ENCODE peak calls at places on chromosomes 1 and 21, in nine cellular contexts. Y, R, I, K, Q, X, F, O and C are unnamed samples.

GRCh38 chr1:20618550-20618949 is 14.7 kb upstream of the PINK1 start:
- DNase-seq in Y (no peak), R (no peak), I (no peak), K (no peak), Q (no peak), X (no peak), F (no peak), O (no peak), C (no peak)

GRCh38 chr1:35111106-35111505 is 31.9 kb downstream of the ZMYM1 start:
- DNase-seq in Y (no peak), R (no peak), I (no peak), K (no peak), Q (no peak), X (no peak), F (no peak), O (no peak), C (peak; percentile 85)

GRCh38 chr1:226825037-226825745 is 45.2 kb upstream of the PSEN2 start:
- DNase-seq in Y (no peak), R (no peak), I (peak; percentile 58), K (no peak), Q (no peak), X (no peak), F (no peak), O (no peak), C (no peak)

GRCh38 chr1:94067196-94067595 is 53.8 kb downstream of the ABCA4 start:
- DNase-seq in Y (no peak), R (no peak), I (no peak), K (no peak), Q (no peak), X (peak; percentile 95), F (no peak), O (no peak), C (peak; percentile 95)

GRCh38 chr1:2341706-2342383 is 49.5 kb downstream of the MORN1 start:
- DNase-seq in Y (no peak), R (no peak), I (no peak), K (no peak), Q (no peak), X (no peak), F (peak; percentile 21), O (no peak), C (no peak)

GRCh38 chr1:243819438-243819839 is 30.6 kb downstream of the AKT3 start:
- DNase-seq in Y (no peak), R (no peak), I (no peak), K (no peak), Q (no peak), X (no peak), F (no peak), O (no peak), C (no peak)

GRCh38 chr1:89952021-89952995 is 42.6 kb upstream of the ZNF326 start:
- DNase-seq in Y (no peak), R (no peak), I (no peak), K (no peak), Q (no peak), X (no peak), F (no peak), O (no peak), C (peak; percentile 49)

GRCh38 chr1:171868217-171868616 is 26.9 kb downstream of the DNM3 start:
- DNase-seq in Y (no peak), R (no peak), I (no peak), K (peak; percentile 5), Q (peak; percentile 21), X (peak; percentile 80), F (no peak), O (no peak), C (peak; percentile 26)

GRCh38 chr1:230794431-230794830 is 47.2 kb downstream of the CAPN9 start:
- DNase-seq in Y (no peak), R (no peak), I (no peak), K (no peak), Q (no peak), X (no peak), F (no peak), O (no peak), C (no peak)

GRCh38 chr1:50929376-50929958 is 30.6 kb downstream of the FAF1 start:
- DNase-seq in Y (no peak), R (peak; percentile 10), I (peak; percentile 27), K (no peak), Q (no peak), X (peak; percentile 52), F (no peak), O (no peak), C (peak; percentile 74)

GRCh38 chr1:244322181-244322580 is 129.5 kb downstream of the ADSS2 start:
- DNase-seq in Y (no peak), R (no peak), I (no peak), K (no peak), Q (no peak), X (no peak), F (no peak), O (no peak), C (peak; percentile 36)

GRCh38 chr21:44758141-44758561 is 43.5 kb downstream of the UBE2G2 start:
- DNase-seq in Y (no peak), R (no peak), I (no peak), K (no peak), Q (no peak), X (no peak), F (no peak), O (no peak), C (no peak)

GRCh38 chr21:15491100-15491499 is 238.7 kb upstream of the USP25 start:
- DNase-seq in Y (no peak), R (no peak), I (no peak), K (no peak), Q (no peak), X (no peak), F (no peak), O (no peak), C (no peak)

GRCh38 chr1:198201956-198202784 is 45.4 kb downstream of the NEK7 start:
- DNase-seq in Y (no peak), R (no peak), I (peak; percentile 76), K (no peak), Q (no peak), X (no peak), F (no peak), O (no peak), C (no peak)

GRCh38 chr1:223203694-223204093 is 60.6 kb upstream of the TLR5 start:
- DNase-seq in Y (no peak), R (no peak), I (no peak), K (no peak), Q (no peak), X (no peak), F (no peak), O (no peak), C (no peak)

GRCh38 chr1:240635466-240636256 is 23.7 kb upstream of the GREM2 start:
- DNase-seq in Y (no peak), R (peak; percentile 59), I (no peak), K (no peak), Q (no peak), X (no peak), F (no peak), O (no peak), C (no peak)

GRCh38 chr1:236516929-236517704 is 6.7 kb upstream of the LGALS8 start:
- DNase-seq in Y (no peak), R (no peak), I (no peak), K (no peak), Q (no peak), X (no peak), F (no peak), O (no peak), C (peak; percentile 92)

GRCh38 chr21:41678016-41678935 is 88.6 kb downstream of the RIPK4 start:
- DNase-seq in Y (no peak), R (no peak), I (no peak), K (no peak), Q (peak; percentile 80), X (no peak), F (no peak), O (no peak), C (no peak)

GRCh38 chr1:3632716-3633343 is 8.0 kb downstream of the TPRG1L start:
- DNase-seq in Y (no peak), R (no peak), I (no peak), K (no peak), Q (no peak), X (no peak), F (peak; percentile 22), O (no peak), C (no peak)

GRCh38 chr21:32392299-32392879 is 423 bp downstream of the URB1 start:
- DNase-seq in Y (no peak), R (no peak), I (peak; percentile 32), K (no peak), Q (no peak), X (peak; percentile 44), F (no peak), O (no peak), C (peak; percentile 43)

GRCh38 chr1:7640920-7641319 is 130.2 kb upstream of the VAMP3 start:
- DNase-seq in Y (no peak), R (no peak), I (no peak), K (no peak), Q (no peak), X (no peak), F (no peak), O (no peak), C (no peak)

GRCh38 chr1:33433509-33434362 is 2.8 kb upstream of the PHC2 start:
- DNase-seq in Y (peak; percentile 86), R (peak; percentile 100), I (no peak), K (peak; percentile 57), Q (peak; percentile 57), X (peak; percentile 90), F (no peak), O (peak; percentile 67), C (peak; percentile 98)

GRCh38 chr1:208997726-208998312 is 585.7 kb upstream of the CAMK1G start:
- DNase-seq in Y (no peak), R (peak; percentile 10), I (peak; percentile 7), K (no peak), Q (no peak), X (peak; percentile 15), F (no peak), O (no peak), C (peak; percentile 11)
- TF ChIP-seq CTCF in Y (no peak), R (peak; percentile 55), I (no peak), K (peak; percentile 12), Q (no peak), X (peak; percentile 32), F (no peak), O (peak; percentile 25), C (peak; percentile 27)

GRCh38 chr1:163596541-163597258 is 274.9 kb downstream of the NUF2 start:
- DNase-seq in Y (no peak), R (no peak), I (no peak), K (no peak), Q (no peak), X (no peak), F (no peak), O (no peak), C (no peak)
- H3K4me3 ChIP-seq in Y (no peak overlapping the region), R (no peak overlapping the region), I (no peak overlapping the region), K (no peak overlapping the region), Q (no peak overlapping the region), X (no peak overlapping the region), F (no peak overlapping the region), O (no peak overlapping the region), C (no peak overlapping the region)

GRCh38 chr1:152519876-152520275 is 5.6 kb downstream of the CRCT1 start:
- DNase-seq in Y (no peak), R (no peak), I (no peak), K (no peak), Q (no peak), X (no peak), F (no peak), O (no peak), C (no peak)
- TF ChIP-seq CTCF in Y (no peak), R (no peak), I (no peak), K (no peak), Q (no peak), X (no peak), F (no peak), O (no peak), C (no peak)

DNA sequence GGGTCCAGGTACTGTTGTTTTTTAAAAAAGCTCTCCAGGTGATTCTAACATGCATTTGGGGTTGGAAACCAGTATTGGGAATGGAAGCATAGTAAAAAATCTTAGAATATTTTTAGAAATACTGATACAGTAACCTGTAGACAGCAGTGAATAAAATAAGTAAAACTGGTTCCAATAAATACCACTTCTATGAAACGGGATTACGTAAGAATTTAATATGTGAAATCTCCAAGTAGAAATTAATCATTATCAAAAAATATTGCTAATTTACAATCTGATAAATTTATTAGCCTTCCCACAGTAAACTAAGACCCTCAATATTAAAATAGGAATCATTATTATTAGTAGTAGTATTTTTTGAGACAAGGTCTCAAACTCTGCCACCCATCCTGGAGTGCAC is 177.5 kb downstream of the COP1 start:
- DNase-seq in Y (no peak), R (no peak), I (no peak), K (no peak), Q (no peak), X (no peak), F (no peak), O (no peak), C (no peak)
- H3K4me3 ChIP-seq in Y (no peak overlapping the region), R (no peak overlapping the region), I (no peak overlapping the region), K (no peak overlapping the region), Q (no peak overlapping the region), X (no peak overlapping the region), F (no peak overlapping the region), O (no peak overlapping the region), C (no peak overlapping the region)